ENCODE peak calls at places on chromosomes 3 and 15, in seven cellular contexts. One of them, this sample, is unnamed.

GRCh38 chr15:62564889-62565288 is 399.8 kb upstream of the C2CD4B start:
- DNase-seq in left ventricle myocardium inferior: no peak
- DNase-seq in heart left ventricle: no peak
- DNase-seq in cardiac fibroblast: no peak
- DNase-seq in CD4-positive, alpha-beta memory T cell: no peak
- DNase-seq in astrocyte of the spinal cord: no peak
- DNase-seq in fibroblast of pulmonary artery: no peak
- DNase-seq in this sample: no peak

GRCh38 chr3:126128504-126129407 is 44.8 kb upstream of the SLC41A3 start:
- DNase-seq in left ventricle myocardium inferior: peak
- DNase-seq in heart left ventricle: peak
- DNase-seq in cardiac fibroblast: no peak
- DNase-seq in CD4-positive, alpha-beta memory T cell: no peak
- DNase-seq in astrocyte of the spinal cord: no peak
- DNase-seq in fibroblast of pulmonary artery: no peak
- DNase-seq in this sample: no peak

GRCh38 chr3:102346897-102347296 is 87.9 kb upstream of the ZPLD1 start:
- DNase-seq in left ventricle myocardium inferior: no peak
- DNase-seq in heart left ventricle: no peak
- DNase-seq in cardiac fibroblast: no peak
- DNase-seq in CD4-positive, alpha-beta memory T cell: no peak
- DNase-seq in astrocyte of the spinal cord: no peak
- DNase-seq in fibroblast of pulmonary artery: no peak
- DNase-seq in this sample: no peak

GRCh38 chr15:47374222-47374621 is 343.1 kb upstream of the SEMA6D start:
- DNase-seq in left ventricle myocardium inferior: no peak
- DNase-seq in heart left ventricle: no peak
- DNase-seq in cardiac fibroblast: peak
- DNase-seq in CD4-positive, alpha-beta memory T cell: no peak
- DNase-seq in astrocyte of the spinal cord: no peak
- DNase-seq in fibroblast of pulmonary artery: peak
- DNase-seq in this sample: no peak

GRCh38 chr3:11621077-11621476 is 22.6 kb downstream of the VGLL4 start:
- DNase-seq in left ventricle myocardium inferior: no peak
- DNase-seq in heart left ventricle: no peak
- DNase-seq in cardiac fibroblast: no peak
- DNase-seq in CD4-positive, alpha-beta memory T cell: no peak
- DNase-seq in astrocyte of the spinal cord: no peak
- DNase-seq in fibroblast of pulmonary artery: no peak
- DNase-seq in this sample: no peak

GRCh38 chr15:44029940-44030568 is 165.0 kb downstream of the FRMD5 start:
- DNase-seq in left ventricle myocardium inferior: no peak
- DNase-seq in heart left ventricle: no peak
- DNase-seq in cardiac fibroblast: peak
- DNase-seq in CD4-positive, alpha-beta memory T cell: no peak
- DNase-seq in astrocyte of the spinal cord: no peak
- DNase-seq in fibroblast of pulmonary artery: peak
- DNase-seq in this sample: no peak

GRCh38 chr3:150331978-150332568 is 76.0 kb upstream of the TSC22D2 start:
- DNase-seq in left ventricle myocardium inferior: no peak
- DNase-seq in heart left ventricle: no peak
- DNase-seq in cardiac fibroblast: no peak
- DNase-seq in CD4-positive, alpha-beta memory T cell: no peak
- DNase-seq in astrocyte of the spinal cord: no peak
- DNase-seq in fibroblast of pulmonary artery: no peak
- DNase-seq in this sample: no peak

GRCh38 chr3:71536376-71536965 is 47.1 kb downstream of the FOXP1 start:
- DNase-seq in left ventricle myocardium inferior: no peak
- DNase-seq in heart left ventricle: no peak
- DNase-seq in cardiac fibroblast: peak
- DNase-seq in CD4-positive, alpha-beta memory T cell: no peak
- DNase-seq in astrocyte of the spinal cord: peak
- DNase-seq in fibroblast of pulmonary artery: peak
- DNase-seq in this sample: no peak

GRCh38 chr15:67161881-67162280 is 92.6 kb downstream of the AAGAB start:
- DNase-seq in left ventricle myocardium inferior: no peak
- DNase-seq in heart left ventricle: no peak
- DNase-seq in cardiac fibroblast: no peak
- DNase-seq in CD4-positive, alpha-beta memory T cell: no peak
- DNase-seq in astrocyte of the spinal cord: no peak
- DNase-seq in fibroblast of pulmonary artery: no peak
- DNase-seq in this sample: no peak

GRCh38 chr3:46930176-46930944 is 46.2 kb downstream of the CCDC12 start:
- DNase-seq in left ventricle myocardium inferior: no peak
- DNase-seq in heart left ventricle: no peak
- DNase-seq in cardiac fibroblast: no peak
- DNase-seq in CD4-positive, alpha-beta memory T cell: no peak
- DNase-seq in astrocyte of the spinal cord: peak
- DNase-seq in fibroblast of pulmonary artery: no peak
- DNase-seq in this sample: no peak
- H3K4me3 ChIP-seq in left ventricle myocardium inferior: no peak
- H3K4me3 ChIP-seq in heart left ventricle: no peak
- H3K4me3 ChIP-seq in cardiac fibroblast: no peak
- H3K4me3 ChIP-seq in CD4-positive, alpha-beta memory T cell: no peak
- H3K4me3 ChIP-seq in astrocyte of the spinal cord: no peak
- H3K4me3 ChIP-seq in fibroblast of pulmonary artery: no peak
- H3K4me3 ChIP-seq in this sample: no peak

GRCh38 chr3:57706462-57706861 is 13.6 kb upstream of the DENND6A start:
- DNase-seq in left ventricle myocardium inferior: no peak
- DNase-seq in heart left ventricle: no peak
- DNase-seq in cardiac fibroblast: peak
- DNase-seq in CD4-positive, alpha-beta memory T cell: no peak
- DNase-seq in astrocyte of the spinal cord: peak
- DNase-seq in fibroblast of pulmonary artery: peak
- DNase-seq in this sample: no peak

GRCh38 chr3:57709559-57709958 is 16.7 kb upstream of the DENND6A start:
- DNase-seq in left ventricle myocardium inferior: no peak
- DNase-seq in heart left ventricle: no peak
- DNase-seq in cardiac fibroblast: no peak
- DNase-seq in CD4-positive, alpha-beta memory T cell: no peak
- DNase-seq in astrocyte of the spinal cord: peak
- DNase-seq in fibroblast of pulmonary artery: peak
- DNase-seq in this sample: no peak
- H3K4me3 ChIP-seq in left ventricle myocardium inferior: no peak
- H3K4me3 ChIP-seq in heart left ventricle: no peak
- H3K4me3 ChIP-seq in cardiac fibroblast: no peak
- H3K4me3 ChIP-seq in CD4-positive, alpha-beta memory T cell: no peak
- H3K4me3 ChIP-seq in astrocyte of the spinal cord: no peak
- H3K4me3 ChIP-seq in fibroblast of pulmonary artery: no peak
- H3K4me3 ChIP-seq in this sample: no peak

GRCh38 chr3:172751188-172751571 is 654 bp downstream of the ECT2 start:
- DNase-seq in left ventricle myocardium inferior: no peak
- DNase-seq in heart left ventricle: no peak
- DNase-seq in cardiac fibroblast: peak
- DNase-seq in CD4-positive, alpha-beta memory T cell: no peak
- DNase-seq in astrocyte of the spinal cord: peak
- DNase-seq in fibroblast of pulmonary artery: peak
- DNase-seq in this sample: peak

GRCh38 chr3:172746476-172746875 is 4.0 kb upstream of the ECT2 start:
- DNase-seq in left ventricle myocardium inferior: no peak
- DNase-seq in heart left ventricle: no peak
- DNase-seq in cardiac fibroblast: peak
- DNase-seq in CD4-positive, alpha-beta memory T cell: no peak
- DNase-seq in astrocyte of the spinal cord: no peak
- DNase-seq in fibroblast of pulmonary artery: peak
- DNase-seq in this sample: no peak

GRCh38 chr3:172750368-172751187 is at the start of gene ECT2:
- DNase-seq in left ventricle myocardium inferior: peak
- DNase-seq in heart left ventricle: peak
- DNase-seq in cardiac fibroblast: peak
- DNase-seq in CD4-positive, alpha-beta memory T cell: peak
- DNase-seq in astrocyte of the spinal cord: peak
- DNase-seq in fibroblast of pulmonary artery: peak
- DNase-seq in this sample: peak

GRCh38 chr3:172750069-172750367 is 508 bp upstream of the ECT2 start:
- DNase-seq in left ventricle myocardium inferior: no peak
- DNase-seq in heart left ventricle: no peak
- DNase-seq in cardiac fibroblast: no peak
- DNase-seq in CD4-positive, alpha-beta memory T cell: no peak
- DNase-seq in astrocyte of the spinal cord: no peak
- DNase-seq in fibroblast of pulmonary artery: no peak
- DNase-seq in this sample: no peak

GRCh38 chr3:172749201-172749965 is 1.1 kb upstream of the ECT2 start:
- DNase-seq in left ventricle myocardium inferior: no peak
- DNase-seq in heart left ventricle: no peak
- DNase-seq in cardiac fibroblast: peak
- DNase-seq in CD4-positive, alpha-beta memory T cell: no peak
- DNase-seq in astrocyte of the spinal cord: peak
- DNase-seq in fibroblast of pulmonary artery: peak
- DNase-seq in this sample: no peak
- H3K4me3 ChIP-seq in left ventricle myocardium inferior: peak
- H3K4me3 ChIP-seq in heart left ventricle: peak
- H3K4me3 ChIP-seq in cardiac fibroblast: peak
- H3K4me3 ChIP-seq in CD4-positive, alpha-beta memory T cell: no peak
- H3K4me3 ChIP-seq in astrocyte of the spinal cord: peak
- H3K4me3 ChIP-seq in fibroblast of pulmonary artery: peak
- H3K4me3 ChIP-seq in this sample: no peak

GRCh38 chr15:51735611-51736010 is 1.8 kb downstream of the LYSMD2 start:
- DNase-seq in left ventricle myocardium inferior: no peak
- DNase-seq in heart left ventricle: no peak
- DNase-seq in cardiac fibroblast: no peak
- DNase-seq in CD4-positive, alpha-beta memory T cell: peak
- DNase-seq in astrocyte of the spinal cord: no peak
- DNase-seq in fibroblast of pulmonary artery: no peak
- DNase-seq in this sample: peak
- H3K4me3 ChIP-seq in left ventricle myocardium inferior: peak
- H3K4me3 ChIP-seq in heart left ventricle: no peak
- H3K4me3 ChIP-seq in cardiac fibroblast: no peak
- H3K4me3 ChIP-seq in CD4-positive, alpha-beta memory T cell: peak
- H3K4me3 ChIP-seq in astrocyte of the spinal cord: no peak
- H3K4me3 ChIP-seq in fibroblast of pulmonary artery: no peak
- H3K4me3 ChIP-seq in this sample: no peak

GRCh38 chr3:192887701-192888100 is 30.0 kb downstream of the MB21D2 start:
- DNase-seq in left ventricle myocardium inferior: no peak
- DNase-seq in heart left ventricle: no peak
- DNase-seq in cardiac fibroblast: no peak
- DNase-seq in CD4-positive, alpha-beta memory T cell: no peak
- DNase-seq in astrocyte of the spinal cord: no peak
- DNase-seq in fibroblast of pulmonary artery: no peak
- DNase-seq in this sample: no peak
- H3K4me3 ChIP-seq in left ventricle myocardium inferior: no peak
- H3K4me3 ChIP-seq in heart left ventricle: no peak
- H3K4me3 ChIP-seq in cardiac fibroblast: no peak
- H3K4me3 ChIP-seq in CD4-positive, alpha-beta memory T cell: no peak
- H3K4me3 ChIP-seq in astrocyte of the spinal cord: no peak
- H3K4me3 ChIP-seq in fibroblast of pulmonary artery: no peak
- H3K4me3 ChIP-seq in this sample: no peak

DNA sequence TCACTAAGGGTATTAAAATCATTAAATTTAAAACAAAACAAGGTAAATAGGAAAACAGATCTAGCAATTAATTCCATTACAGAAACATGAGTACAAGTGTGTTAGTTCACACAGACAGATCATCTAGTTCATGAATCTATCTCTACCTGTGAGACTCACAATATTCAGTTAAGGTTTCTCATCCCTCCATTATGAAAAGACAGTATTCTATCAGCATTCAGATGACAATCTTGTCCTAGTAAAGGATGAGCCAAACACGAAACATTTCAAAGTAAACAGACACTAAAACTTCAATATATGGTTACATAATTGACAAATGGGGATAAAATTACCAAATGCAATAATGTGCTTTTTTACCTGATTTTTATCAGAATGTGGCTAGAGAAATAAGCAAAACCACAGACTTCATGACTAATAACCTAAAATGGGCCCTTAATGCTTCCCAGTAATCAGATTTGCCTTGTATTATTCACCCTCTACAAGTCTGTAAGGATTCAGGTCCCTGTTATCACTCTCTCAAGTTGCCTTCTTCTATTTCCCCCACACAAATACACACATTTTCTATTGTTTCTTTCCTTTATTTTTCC is 126.8 kb downstream of the DLG1 start:
- DNase-seq in left ventricle myocardium inferior: no peak
- DNase-seq in heart left ventricle: no peak
- DNase-seq in cardiac fibroblast: peak
- DNase-seq in CD4-positive, alpha-beta memory T cell: no peak
- DNase-seq in astrocyte of the spinal cord: peak
- DNase-seq in fibroblast of pulmonary artery: peak
- DNase-seq in this sample: no peak
- H3K4me3 ChIP-seq in left ventricle myocardium inferior: no peak
- H3K4me3 ChIP-seq in heart left ventricle: no peak
- H3K4me3 ChIP-seq in cardiac fibroblast: no peak
- H3K4me3 ChIP-seq in CD4-positive, alpha-beta memory T cell: no peak
- H3K4me3 ChIP-seq in astrocyte of the spinal cord: no peak
- H3K4me3 ChIP-seq in fibroblast of pulmonary artery: no peak
- H3K4me3 ChIP-seq in this sample: no peak

GRCh38 chr3:97970929-97971460 is 1.2 kb downstream of the RIOX2 start:
- DNase-seq in left ventricle myocardium inferior: no peak
- DNase-seq in heart left ventricle: no peak
- DNase-seq in cardiac fibroblast: no peak
- DNase-seq in CD4-positive, alpha-beta memory T cell: no peak
- DNase-seq in astrocyte of the spinal cord: no peak
- DNase-seq in fibroblast of pulmonary artery: no peak
- DNase-seq in this sample: no peak
- H3K4me3 ChIP-seq in left ventricle myocardium inferior: peak
- H3K4me3 ChIP-seq in heart left ventricle: peak
- H3K4me3 ChIP-seq in cardiac fibroblast: peak
- H3K4me3 ChIP-seq in CD4-positive, alpha-beta memory T cell: peak
- H3K4me3 ChIP-seq in astrocyte of the spinal cord: peak
- H3K4me3 ChIP-seq in fibroblast of pulmonary artery: peak
- H3K4me3 ChIP-seq in this sample: peak